ENCODE peak calls at places on chromosomes 7 and 10, in five cellular contexts. K is CD4-positive, alpha-beta T cell; Q is HFFc6; L is Peyer's patch; F is K562. N is an unnamed sample.

GRCh38 chr7:68176974-68177373 is 1180.3 kb downstream of the TYW1 start:
- DNase-seq in K (no peak), Q (no peak), L (no peak), F (peak; percentile 80), N (peak; percentile 43)

GRCh38 chr10:115167716-115168115 is 74.6 kb downstream of the ATRNL1 start:
- DNase-seq in K (no peak), Q (no peak), L (no peak), F (no peak), N (no peak)

GRCh38 chr10:89119651-89120050 is 87.5 kb downstream of the CH25H start:
- DNase-seq in K (no peak), Q (no peak), L (no peak), F (no peak), N (no peak)

GRCh38 chr7:54398863-54399262 is 143.3 kb upstream of the VSTM2A start:
- DNase-seq in K (no peak), Q (no peak), L (no peak), F (no peak), N (no peak)

GRCh38 chr10:23643396-23643795 is 204.5 kb downstream of the OTUD1 start:
- DNase-seq in K (no peak), Q (no peak), L (no peak), F (no peak), N (no peak)

GRCh38 chr7:156175003-156175402 is 362.7 kb upstream of the SHH start:
- DNase-seq in K (no peak), Q (no peak), L (no peak), F (no peak), N (no peak)

GRCh38 chr7:28144266-28144665 is 36.3 kb downstream of the JAZF1 start:
- DNase-seq in K (no peak), Q (no peak), L (no peak), F (no peak), N (no peak)

GRCh38 chr7:116740758-116741462 is 68.9 kb downstream of the MET start:
- DNase-seq in K (no peak), Q (no peak), L (no peak), F (no peak), N (no peak)

GRCh38 chr7:4169505-4169904 is 512.6 kb upstream of the FOXK1 start:
- DNase-seq in K (no peak), Q (no peak), L (no peak), F (no peak), N (no peak)

GRCh38 chr7:84923348-84923747 is 263.5 kb downstream of the SEMA3D start:
- DNase-seq in K (no peak), Q (no peak), L (no peak), F (no peak), N (no peak)

GRCh38 chr10:132158122-132158741 is 28.5 kb upstream of the DPYSL4 start:
- DNase-seq in K (no peak), Q (no peak), L (no peak), F (no peak), N (no peak)

GRCh38 chr10:47378606-47379444 is 5.3 kb downstream of the ZNF488 start:
- DNase-seq in K (no peak), Q (no peak), L (no peak), F (no peak), N (no peak)

GRCh38 chr10:128210215-128211063 is 84.2 kb upstream of the MKI67 start:
- DNase-seq in K (peak; percentile 69), Q (no peak), L (peak; percentile 43), F (peak; percentile 53), N (peak; percentile 65)

GRCh38 chr7:73827568-73828106 is 3.2 kb upstream of the CLDN4 start:
- DNase-seq in K (no peak), Q (no peak), L (no peak), F (peak; percentile 45), N (no peak)

GRCh38 chr7:148543-148931 is 43.8 kb upstream of the FAM20C start:
- DNase-seq in K (no peak), Q (no peak), L (no peak), F (no peak), N (no peak)

GRCh38 chr10:103445767-103446567 is 6.2 kb downstream of the CALHM2 start:
- DNase-seq in K (no peak), Q (peak; percentile 74), L (no peak), F (no peak), N (no peak)

GRCh38 chr7:143287935-143288826 is at the start of gene CASP2:
- DNase-seq in K (peak; percentile 99), Q (peak; percentile 95), L (peak; percentile 97), F (peak; percentile 100), N (peak; percentile 98)
- TF ChIP-seq CTCF in K (peak; percentile 57), Q (peak; percentile 65), L (peak; percentile 47), F (peak; percentile 55), N (peak; percentile 47)

GRCh38 chr7:135736586-135737305 is 8.8 kb upstream of the SLC13A4 start:
- DNase-seq in K (no peak), Q (no peak), L (no peak), F (peak; percentile 42), N (no peak)
- TF ChIP-seq CTCF in K (no peak), Q (no peak), L (no peak), F (peak; percentile 47), N (no peak)

GRCh38 chr10:99732033-99732912 is at the start of the genes COX15 and CUTC:
- DNase-seq in K (peak; percentile 91), Q (peak; percentile 94), L (peak; percentile 93), F (peak; percentile 96), N (peak; percentile 94)
- TF ChIP-seq CTCF in K (peak; percentile 6), Q (peak; percentile 72), L (peak; percentile 68), F (peak; percentile 18), N (peak; percentile 61)

GRCh38 chr7:143978585-143978984 is 21.5 kb upstream of the OR6B1 start:
- DNase-seq in K (no peak), Q (peak; percentile 20), L (no peak), F (no peak), N (no peak)

GRCh38 chr7:143974457-143974856 is 19.8 kb downstream of the OR2F1 start:
- DNase-seq in K (no peak), Q (peak; percentile 48), L (no peak), F (no peak), N (no peak)

GRCh38 chr7:143979359-143979758 is 20.8 kb upstream of the OR6B1 start:
- DNase-seq in K (no peak), Q (peak; percentile 59), L (no peak), F (no peak), N (no peak)

GRCh38 chr7:143973870-143974446 is 19.3 kb downstream of the OR2F1 start:
- DNase-seq in K (no peak), Q (no peak), L (no peak), F (peak; percentile 58), N (no peak)

DNA sequence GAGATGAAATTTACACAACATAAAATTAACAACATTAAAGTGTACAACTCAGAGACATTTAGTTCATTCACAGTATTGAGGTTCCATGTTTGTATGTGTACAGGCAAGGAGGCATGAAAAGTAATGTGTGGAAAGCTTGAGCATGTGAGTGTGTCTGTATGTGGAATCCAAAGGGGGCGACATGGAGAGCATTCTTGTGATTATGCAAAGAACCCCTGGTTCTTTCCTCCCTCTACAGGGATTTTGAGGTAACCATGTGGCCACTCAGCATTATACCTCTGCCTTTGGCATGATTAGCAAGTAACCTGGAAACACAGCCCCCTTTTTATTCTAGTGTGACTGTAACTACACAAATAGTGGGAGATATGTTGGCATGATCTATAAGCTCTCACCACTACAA is 21.0 kb downstream of the OR2F1 start:
- DNase-seq in K (no peak), Q (peak; percentile 12), L (no peak), F (peak; percentile 60), N (no peak)
- TF ChIP-seq CTCF in K (no peak), Q (peak; percentile 23), L (no peak), F (peak; percentile 54), N (peak; percentile 13)

GRCh38 chr10:15737635-15738034 is 17.9 kb upstream of the ITGA8 start:
- DNase-seq in K (no peak), Q (no peak), L (no peak), F (peak; percentile 7), N (no peak)

GRCh38 chr10:15738237-15738928 is 18.7 kb upstream of the ITGA8 start:
- DNase-seq in K (no peak), Q (no peak), L (no peak), F (no peak), N (no peak)

GRCh38 chr10:15740261-15740660 is 20.5 kb upstream of the ITGA8 start:
- DNase-seq in K (no peak), Q (no peak), L (no peak), F (no peak), N (no peak)

GRCh38 chr10:15739437-15739970 is 19.8 kb upstream of the ITGA8 start:
- DNase-seq in K (no peak), Q (no peak), L (no peak), F (no peak), N (no peak)

GRCh38 chr10:15735766-15736165 is 16.0 kb upstream of the ITGA8 start:
- DNase-seq in K (no peak), Q (no peak), L (no peak), F (no peak), N (no peak)
- TF ChIP-seq CTCF in K (no peak), Q (no peak), L (no peak), F (no peak), N (no peak)